ENCODE peak calls at places on chromosomes 2 and 18, in five cellular contexts. K is frontal cortex, Q is GM13976, V is HEK293T, R is NCI-H2081. N is an unnamed sample.
A peak's percentile ranks its signal among the peaks of the same experiment; 100 is the strongest.

GRCh38 chr2:203808041-203808750 is 59.4 kb upstream of the CTLA4 start:
- DNase-seq in V (no peak), R (no peak), K (no peak), Q (no peak), N (no peak)

GRCh38 chr2:24238158-24238557 is 63.3 kb downstream of the FAM228A start:
- DNase-seq in K (no peak), Q (no peak), V (no peak), R (peak; percentile 20), N (no peak)

GRCh38 chr2:160418853-160419252 is 74.8 kb downstream of the RBMS1 start:
- DNase-seq in R (no peak), Q (no peak), K (no peak), V (no peak), N (no peak)

GRCh38 chr2:37361416-37361815 is 17.0 kb downstream of the QPCT start:
- DNase-seq in V (no peak), K (no peak), R (no peak), Q (no peak), N (no peak)

GRCh38 chr2:239723486-239724193 is 301.5 kb downstream of the NDUFA10 start:
- DNase-seq in K (no peak), V (no peak), Q (no peak), R (no peak), N (no peak)

GRCh38 chr2:114688241-114688640 is 245.8 kb downstream of the DPP10 start:
- DNase-seq in K (no peak), V (no peak), Q (no peak), R (no peak), N (no peak)

GRCh38 chr18:3230401-3231334 is 10.9 kb upstream of the MYOM1 start:
- DNase-seq in R (no peak), K (no peak), Q (no peak), V (no peak), N (no peak)

GRCh38 chr2:85705680-85706039 is 11.5 kb downstream of the GNLY start:
- DNase-seq in V (no peak), Q (no peak), K (no peak), R (no peak), N (no peak)

GRCh38 chr2:62270728-62271127 is 74.8 kb downstream of the B3GNT2 start:
- DNase-seq in Q (no peak), K (no peak), R (peak; percentile 17), V (no peak), N (no peak)

GRCh38 chr2:223918671-223919134 is 26.4 kb downstream of the WDFY1 start:
- DNase-seq in K (no peak), V (no peak), Q (no peak), R (no peak), N (no peak)

GRCh38 chr2:212730994-212731393 is 192.4 kb upstream of the ERBB4 start:
- DNase-seq in K (no peak), R (no peak), V (no peak), Q (peak; percentile 58), N (no peak)